ENCODE peak calls at places on chromosome 19, in five cellular contexts. One of them, this sample, is unnamed.

GRCh38 chr19:56309511-56310185 is 5.0 kb downstream of the ZSCAN5A start:
- DNase-seq in H1: peak
- DNase-seq in HepG2: peak
- DNase-seq in GM12878: no peak
- DNase-seq in K562: peak
- DNase-seq in this sample: peak

GRCh38 chr19:17775991-17776803 is 18.7 kb upstream of the B3GNT3 start:
- DNase-seq in GM12878: peak
- DNase-seq in K562: no peak
- DNase-seq in HepG2: no peak
- DNase-seq in H1: no peak
- DNase-seq in this sample: no peak

GRCh38 chr19:17114414-17114831 is 38.8 kb downstream of the MYO9B start:
- DNase-seq in H1: no peak
- DNase-seq in GM12878: no peak
- DNase-seq in HepG2: no peak
- DNase-seq in K562: no peak
- DNase-seq in this sample: no peak

GRCh38 chr19:47273313-47274070 is 1.2 kb upstream of the INAFM1 start:
- DNase-seq in GM12878: no peak
- DNase-seq in K562: peak
- DNase-seq in H1: peak
- DNase-seq in HepG2: peak
- DNase-seq in this sample: peak

GRCh38 chr19:50210425-50210824 is 7.0 kb downstream of the MYH14 start:
- DNase-seq in GM12878: no peak
- DNase-seq in HepG2: no peak
- DNase-seq in K562: no peak
- DNase-seq in H1: no peak
- DNase-seq in this sample: no peak

GRCh38 chr19:27870293-27870692 is 1342.7 kb downstream of the UQCRFS1 start:
- DNase-seq in GM12878: no peak
- DNase-seq in K562: no peak
- DNase-seq in H1: no peak
- DNase-seq in HepG2: no peak
- DNase-seq in this sample: no peak

GRCh38 chr19:55116232-55117062 is 990 bp downstream of the PPP1R12C start:
- DNase-seq in H1: no peak
- DNase-seq in K562: peak
- DNase-seq in GM12878: no peak
- DNase-seq in HepG2: peak
- DNase-seq in this sample: peak

GRCh38 chr19:47389150-47389556 is 30.2 kb downstream of the MEIS3 start:
- DNase-seq in GM12878: no peak
- DNase-seq in H1: no peak
- DNase-seq in HepG2: peak
- DNase-seq in K562: no peak
- DNase-seq in this sample: peak

GRCh38 chr19:16386619-16387240 is 62.1 kb downstream of the KLF2 start:
- DNase-seq in K562: peak
- DNase-seq in HepG2: peak
- DNase-seq in GM12878: no peak
- DNase-seq in H1: peak
- DNase-seq in this sample: peak

GRCh38 chr19:5480427-5480836 is 25.2 kb downstream of the ZNRF4 start:
- DNase-seq in K562: peak
- DNase-seq in HepG2: peak
- DNase-seq in GM12878: no peak
- DNase-seq in H1: peak
- DNase-seq in this sample: peak

GRCh38 chr19:13669780-13670355 is 94.5 kb upstream of the MRI1 start:
- DNase-seq in GM12878: no peak
- DNase-seq in K562: no peak
- DNase-seq in H1: no peak
- DNase-seq in HepG2: no peak
- DNase-seq in this sample: no peak

GRCh38 chr19:42253245-42254082 is 1.5 kb downstream of the ERF start:
- DNase-seq in GM12878: no peak
- DNase-seq in HepG2: peak
- DNase-seq in K562: peak
- DNase-seq in H1: no peak
- DNase-seq in this sample: peak

GRCh38 chr19:18672606-18673337 is 10.7 kb upstream of the CRTC1 start:
- DNase-seq in H1: no peak
- DNase-seq in K562: no peak
- DNase-seq in HepG2: no peak
- DNase-seq in GM12878: no peak
- DNase-seq in this sample: no peak

GRCh38 chr19:47257411-47258169 is 1.3 kb downstream of the CCDC9 start:
- DNase-seq in GM12878: no peak
- DNase-seq in K562: no peak
- DNase-seq in HepG2: no peak
- DNase-seq in H1: no peak
- DNase-seq in this sample: no peak

GRCh38 chr19:18697680-18698079 is 14.2 kb downstream of the CRTC1 start:
- DNase-seq in GM12878: no peak
- DNase-seq in H1: no peak
- DNase-seq in K562: no peak
- DNase-seq in HepG2: no peak
- DNase-seq in this sample: no peak

GRCh38 chr19:58097349-58097748 is 682 bp downstream of the ZSCAN18 start:
- DNase-seq in HepG2: no peak
- DNase-seq in GM12878: no peak
- DNase-seq in H1: no peak
- DNase-seq in K562: no peak
- DNase-seq in this sample: no peak

GRCh38 chr19:17483605-17484002 is 13.3 kb downstream of the SLC27A1 start:
- DNase-seq in HepG2: no peak
- DNase-seq in K562: no peak
- DNase-seq in H1: no peak
- DNase-seq in GM12878: no peak
- DNase-seq in this sample: no peak

GRCh38 chr19:15299568-15300409 is 32.5 kb downstream of the BRD4 start:
- DNase-seq in K562: no peak
- DNase-seq in H1: no peak
- DNase-seq in GM12878: no peak
- DNase-seq in HepG2: no peak
- DNase-seq in this sample: no peak

GRCh38 chr19:46859637-46860124 is 1.1 kb upstream of the ARHGAP35 start:
- DNase-seq in GM12878: no peak
- DNase-seq in H1: no peak
- DNase-seq in HepG2: peak
- DNase-seq in K562: peak
- DNase-seq in this sample: peak

GRCh38 chr19:17235618-17236413 is 9.8 kb downstream of the OCEL1 start:
- DNase-seq in HepG2: no peak
- DNase-seq in H1: no peak
- DNase-seq in K562: peak
- DNase-seq in GM12878: no peak
- DNase-seq in this sample: peak

GRCh38 chr19:1570836-1571235 is 2.7 kb upstream of the MEX3D start:
- DNase-seq in GM12878: no peak
- DNase-seq in HepG2: no peak
- DNase-seq in H1: no peak
- DNase-seq in K562: no peak
- DNase-seq in this sample: no peak

GRCh38 chr19:3450796-3451411 is 29.4 kb downstream of the SMIM24 start:
- DNase-seq in K562: no peak
- DNase-seq in GM12878: no peak
- DNase-seq in HepG2: peak
- DNase-seq in H1: no peak
- DNase-seq in this sample: peak

GRCh38 chr19:39363909-39364457 is 21.8 kb downstream of the SAMD4B start:
- DNase-seq in K562: no peak
- DNase-seq in GM12878: no peak
- DNase-seq in H1: no peak
- DNase-seq in HepG2: no peak
- DNase-seq in this sample: no peak
- TF ChIP-seq HDAC2 in K562: no peak
- TF ChIP-seq HDAC2 in GM12878: no peak
- TF ChIP-seq HDAC2 in H1: no peak
- TF ChIP-seq HDAC2 in HepG2: no peak
- TF ChIP-seq HDAC2 in this sample: no peak

GRCh38 chr19:34974631-34975030 is 10.6 kb upstream of the ZNF792 start:
- DNase-seq in HepG2: no peak
- DNase-seq in GM12878: no peak
- DNase-seq in H1: no peak
- DNase-seq in K562: no peak
- DNase-seq in this sample: no peak
- TF ChIP-seq HDAC2 in HepG2: no peak
- TF ChIP-seq HDAC2 in GM12878: no peak
- TF ChIP-seq HDAC2 in H1: no peak
- TF ChIP-seq HDAC2 in K562: no peak
- TF ChIP-seq HDAC2 in this sample: no peak

DNA sequence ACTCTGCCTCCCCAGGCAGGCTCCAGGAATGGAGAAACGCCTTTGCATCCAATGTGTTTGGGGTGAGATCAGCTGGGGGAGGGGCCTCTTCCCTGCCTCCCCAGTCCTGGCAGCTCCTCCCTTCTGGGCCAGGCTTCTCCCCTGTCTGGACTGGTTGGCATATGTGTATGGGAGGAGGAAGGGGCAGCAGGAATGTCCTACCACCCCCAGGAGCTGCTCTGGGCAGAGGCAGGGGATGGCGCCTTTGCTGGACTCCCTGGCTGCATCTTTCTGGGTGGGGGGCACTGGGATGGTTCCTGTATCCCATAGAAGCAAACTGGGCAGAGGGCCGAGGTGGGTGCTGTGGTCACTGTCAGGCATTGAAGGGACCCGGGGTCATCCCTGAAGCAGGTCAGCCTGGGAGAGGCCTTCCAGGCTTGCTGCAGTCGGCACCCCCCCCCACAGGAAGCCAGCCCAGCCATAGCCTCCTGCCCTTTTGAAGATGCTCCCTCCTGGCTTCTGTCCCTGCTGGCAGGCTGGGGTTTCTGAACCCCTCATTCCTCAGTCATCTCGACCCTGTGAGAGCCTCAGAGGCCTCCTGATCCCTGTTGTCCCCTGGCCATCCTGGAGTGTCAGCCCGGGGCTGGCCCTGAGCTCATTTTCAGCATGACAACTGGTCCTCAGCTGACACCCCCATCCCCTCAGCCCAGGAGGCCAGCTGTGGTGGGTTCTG is 21.2 kb upstream of the SLC7A10 start:
- DNase-seq in HepG2: no peak
- DNase-seq in H1: no peak
- DNase-seq in K562: no peak
- DNase-seq in GM12878: no peak
- DNase-seq in this sample: no peak
- TF ChIP-seq HDAC2 in HepG2: no peak
- TF ChIP-seq HDAC2 in H1: no peak
- TF ChIP-seq HDAC2 in K562: no peak
- TF ChIP-seq HDAC2 in GM12878: no peak
- TF ChIP-seq HDAC2 in this sample: no peak

GRCh38 chr19:45113628-45114027 is 20.6 kb downstream of the PPP1R37 start:
- DNase-seq in GM12878: no peak
- DNase-seq in H1: no peak
- DNase-seq in K562: no peak
- DNase-seq in HepG2: peak
- DNase-seq in this sample: no peak
- TF ChIP-seq HDAC2 in GM12878: no peak
- TF ChIP-seq HDAC2 in H1: no peak
- TF ChIP-seq HDAC2 in K562: no peak
- TF ChIP-seq HDAC2 in HepG2: no peak
- TF ChIP-seq HDAC2 in this sample: no peak

GRCh38 chr19:52494518-52494917 is 33.0 kb upstream of the ZNF808 start:
- DNase-seq in HepG2: no peak
- DNase-seq in K562: no peak
- DNase-seq in GM12878: no peak
- DNase-seq in H1: no peak
- DNase-seq in this sample: no peak

GRCh38 chr19:52498571-52498970 is 28.9 kb upstream of the ZNF808 start:
- DNase-seq in GM12878: no peak
- DNase-seq in K562: no peak
- DNase-seq in HepG2: no peak
- DNase-seq in H1: no peak
- DNase-seq in this sample: no peak

GRCh38 chr19:52492201-52492960 is 35.1 kb upstream of the ZNF808 start:
- DNase-seq in GM12878: no peak
- DNase-seq in K562: peak
- DNase-seq in H1: peak
- DNase-seq in HepG2: no peak
- DNase-seq in this sample: no peak

DNA sequence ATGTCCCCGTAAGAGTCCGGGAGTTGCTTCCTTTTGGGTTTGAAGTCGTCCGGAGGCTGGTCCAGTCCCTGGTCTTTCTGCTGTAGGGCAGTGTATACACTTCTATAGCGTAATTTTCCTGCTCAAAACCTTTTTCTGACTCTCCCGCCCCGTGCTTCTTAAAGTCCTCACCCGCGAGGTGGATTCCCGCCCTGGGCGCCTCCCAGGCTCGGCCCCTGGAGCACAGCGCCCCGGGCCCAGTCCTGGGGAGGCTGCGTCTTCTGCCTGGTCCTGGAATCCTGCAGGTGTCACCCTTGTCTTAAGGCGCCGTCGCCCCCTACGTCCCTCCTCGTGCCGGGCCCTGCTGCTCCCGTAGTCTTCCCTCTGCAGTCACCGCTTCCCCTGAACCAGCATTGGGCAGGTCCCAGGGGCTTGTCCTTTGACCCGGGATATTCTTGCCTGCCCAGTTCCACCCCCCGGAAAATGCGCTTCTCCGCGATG is 34.4 kb upstream of the ZNF808 start:
- DNase-seq in GM12878: no peak
- DNase-seq in H1: peak
- DNase-seq in K562: no peak
- DNase-seq in HepG2: no peak
- DNase-seq in this sample: no peak
- TF ChIP-seq HDAC2 in GM12878: no peak
- TF ChIP-seq HDAC2 in H1: no peak
- TF ChIP-seq HDAC2 in K562: no peak
- TF ChIP-seq HDAC2 in HepG2: no peak
- TF ChIP-seq HDAC2 in this sample: no peak

GRCh38 chr19:40363128-40363527 is 14.6 kb downstream of the PLD3 start:
- DNase-seq in GM12878: no peak
- DNase-seq in HepG2: no peak
- DNase-seq in K562: peak
- DNase-seq in H1: no peak
- DNase-seq in this sample: no peak

GRCh38 chr19:40366697-40367561 is 18.4 kb downstream of the PLD3 start:
- DNase-seq in K562: peak
- DNase-seq in H1: peak
- DNase-seq in GM12878: no peak
- DNase-seq in HepG2: no peak
- DNase-seq in this sample: peak

GRCh38 chr19:40365010-40365409 is 16.5 kb downstream of the PLD3 start:
- DNase-seq in HepG2: no peak
- DNase-seq in GM12878: no peak
- DNase-seq in H1: no peak
- DNase-seq in K562: no peak
- DNase-seq in this sample: no peak

GRCh38 chr19:40367577-40368434 is 19.3 kb downstream of the PLD3 start:
- DNase-seq in GM12878: no peak
- DNase-seq in K562: no peak
- DNase-seq in H1: no peak
- DNase-seq in HepG2: no peak
- DNase-seq in this sample: no peak

GRCh38 chr19:40365613-40366401 is 17.3 kb downstream of the PLD3 start:
- DNase-seq in H1: peak
- DNase-seq in HepG2: no peak
- DNase-seq in GM12878: no peak
- DNase-seq in K562: peak
- DNase-seq in this sample: peak
- TF ChIP-seq HDAC2 in H1: no peak
- TF ChIP-seq HDAC2 in HepG2: no peak
- TF ChIP-seq HDAC2 in GM12878: no peak
- TF ChIP-seq HDAC2 in K562: no peak
- TF ChIP-seq HDAC2 in this sample: no peak

GRCh38 chr19:10333758-10334339 is 520 bp upstream of the RAVER1 start:
- DNase-seq in H1: no peak
- DNase-seq in HepG2: no peak
- DNase-seq in K562: no peak
- DNase-seq in GM12878: no peak
- DNase-seq in this sample: no peak
- TF ChIP-seq HDAC2 in H1: no peak
- TF ChIP-seq HDAC2 in HepG2: no peak
- TF ChIP-seq HDAC2 in K562: no peak
- TF ChIP-seq HDAC2 in GM12878: no peak
- TF ChIP-seq HDAC2 in this sample: no peak